ENCODE peak calls at places on chromosome 5, in eight cellular contexts. One of them, this sample, is unnamed.

GRCh38 chr5:78795757-78796156 is 147.2 kb upstream of the LHFPL2 start:
- DNase-seq in cardiac muscle cell: no peak
- DNase-seq in left ventricle myocardium superior: no peak
- DNase-seq in GM04504: no peak
- DNase-seq in NCI-H1417: no peak
- DNase-seq in Peyer's patch: no peak
- DNase-seq in HTR-8/SVneo: no peak
- DNase-seq in dorsolateral prefrontal cortex: no peak
- DNase-seq in this sample: no peak

GRCh38 chr5:140821375-140822280 is at the start of gene PCDHA5:
- DNase-seq in cardiac muscle cell: peak
- DNase-seq in NCI-H1417: no peak
- DNase-seq in HTR-8/SVneo: no peak
- DNase-seq in GM04504: no peak
- DNase-seq in dorsolateral prefrontal cortex: no peak
- DNase-seq in Peyer's patch: no peak
- DNase-seq in left ventricle myocardium superior: peak
- DNase-seq in this sample: no peak

GRCh38 chr5:54329731-54330709 is 19.6 kb upstream of the ARL15 start:
- DNase-seq in HTR-8/SVneo: peak
- DNase-seq in Peyer's patch: no peak
- DNase-seq in left ventricle myocardium superior: no peak
- DNase-seq in dorsolateral prefrontal cortex: no peak
- DNase-seq in NCI-H1417: no peak
- DNase-seq in cardiac muscle cell: peak
- DNase-seq in GM04504: peak
- DNase-seq in this sample: no peak

GRCh38 chr5:42718591-42718990 is 38.0 kb upstream of the CCDC152 start:
- DNase-seq in dorsolateral prefrontal cortex: no peak
- DNase-seq in GM04504: no peak
- DNase-seq in left ventricle myocardium superior: no peak
- DNase-seq in HTR-8/SVneo: no peak
- DNase-seq in NCI-H1417: no peak
- DNase-seq in cardiac muscle cell: peak
- DNase-seq in Peyer's patch: no peak
- DNase-seq in this sample: no peak

GRCh38 chr5:175689147-175689991 is 31.5 kb downstream of the HRH2 start:
- DNase-seq in dorsolateral prefrontal cortex: no peak
- DNase-seq in GM04504: no peak
- DNase-seq in cardiac muscle cell: peak
- DNase-seq in Peyer's patch: peak
- DNase-seq in NCI-H1417: no peak
- DNase-seq in left ventricle myocardium superior: no peak
- DNase-seq in HTR-8/SVneo: no peak
- DNase-seq in this sample: no peak

GRCh38 chr5:91293131-91293530 is 90.0 kb downstream of the ARRDC3 start:
- DNase-seq in cardiac muscle cell: no peak
- DNase-seq in left ventricle myocardium superior: no peak
- DNase-seq in HTR-8/SVneo: peak
- DNase-seq in GM04504: no peak
- DNase-seq in Peyer's patch: no peak
- DNase-seq in dorsolateral prefrontal cortex: no peak
- DNase-seq in NCI-H1417: peak
- DNase-seq in this sample: no peak

GRCh38 chr5:76473676-76474075 is 70.6 kb downstream of the IQGAP2 start:
- DNase-seq in GM04504: no peak
- DNase-seq in cardiac muscle cell: no peak
- DNase-seq in NCI-H1417: no peak
- DNase-seq in left ventricle myocardium superior: no peak
- DNase-seq in HTR-8/SVneo: no peak
- DNase-seq in Peyer's patch: no peak
- DNase-seq in dorsolateral prefrontal cortex: no peak
- DNase-seq in this sample: no peak

GRCh38 chr5:64180661-64181343 is 15.2 kb downstream of the RNF180 start:
- DNase-seq in Peyer's patch: no peak
- DNase-seq in GM04504: no peak
- DNase-seq in cardiac muscle cell: peak
- DNase-seq in left ventricle myocardium superior: no peak
- DNase-seq in dorsolateral prefrontal cortex: no peak
- DNase-seq in HTR-8/SVneo: no peak
- DNase-seq in NCI-H1417: no peak
- DNase-seq in this sample: no peak

GRCh38 chr5:149063017-149063687 is at the start of gene SH3TC2:
- DNase-seq in HTR-8/SVneo: peak
- DNase-seq in left ventricle myocardium superior: peak
- DNase-seq in Peyer's patch: peak
- DNase-seq in dorsolateral prefrontal cortex: peak
- DNase-seq in GM04504: no peak
- DNase-seq in NCI-H1417: no peak
- DNase-seq in cardiac muscle cell: peak
- DNase-seq in this sample: no peak

GRCh38 chr5:55855509-55855908 is 4.4 kb downstream of the IL31RA start:
- DNase-seq in NCI-H1417: no peak
- DNase-seq in GM04504: no peak
- DNase-seq in left ventricle myocardium superior: no peak
- DNase-seq in HTR-8/SVneo: peak
- DNase-seq in cardiac muscle cell: peak
- DNase-seq in Peyer's patch: no peak
- DNase-seq in dorsolateral prefrontal cortex: no peak
- DNase-seq in this sample: no peak

GRCh38 chr5:34598177-34598794 is 57.8 kb upstream of the RAI14 start:
- DNase-seq in HTR-8/SVneo: peak
- DNase-seq in dorsolateral prefrontal cortex: no peak
- DNase-seq in GM04504: peak
- DNase-seq in cardiac muscle cell: peak
- DNase-seq in left ventricle myocardium superior: no peak
- DNase-seq in Peyer's patch: no peak
- DNase-seq in NCI-H1417: peak
- DNase-seq in this sample: no peak

GRCh38 chr5:151772029-151772867 is 494 bp downstream of the G3BP1 start:
- DNase-seq in GM04504: no peak
- DNase-seq in NCI-H1417: peak
- DNase-seq in dorsolateral prefrontal cortex: peak
- DNase-seq in cardiac muscle cell: peak
- DNase-seq in left ventricle myocardium superior: peak
- DNase-seq in Peyer's patch: peak
- DNase-seq in HTR-8/SVneo: no peak
- DNase-seq in this sample: peak

GRCh38 chr5:93611900-93612898 is 29.2 kb downstream of the NR2F1 start:
- DNase-seq in NCI-H1417: peak
- DNase-seq in cardiac muscle cell: no peak
- DNase-seq in GM04504: no peak
- DNase-seq in left ventricle myocardium superior: no peak
- DNase-seq in HTR-8/SVneo: peak
- DNase-seq in dorsolateral prefrontal cortex: no peak
- DNase-seq in Peyer's patch: peak
- DNase-seq in this sample: no peak

GRCh38 chr5:81010636-81011035 is 50.5 kb downstream of the RASGRF2 start:
- DNase-seq in left ventricle myocardium superior: no peak
- DNase-seq in GM04504: no peak
- DNase-seq in Peyer's patch: no peak
- DNase-seq in dorsolateral prefrontal cortex: no peak
- DNase-seq in cardiac muscle cell: no peak
- DNase-seq in NCI-H1417: no peak
- DNase-seq in HTR-8/SVneo: no peak
- DNase-seq in this sample: no peak

GRCh38 chr5:115977988-115978387 is 15.7 kb downstream of the LVRN start:
- DNase-seq in HTR-8/SVneo: peak
- DNase-seq in left ventricle myocardium superior: no peak
- DNase-seq in NCI-H1417: no peak
- DNase-seq in cardiac muscle cell: peak
- DNase-seq in Peyer's patch: no peak
- DNase-seq in dorsolateral prefrontal cortex: no peak
- DNase-seq in GM04504: peak
- DNase-seq in this sample: no peak

GRCh38 chr5:134769206-134769605 is 10.6 kb downstream of the DDX46 start:
- DNase-seq in GM04504: no peak
- DNase-seq in HTR-8/SVneo: no peak
- DNase-seq in left ventricle myocardium superior: no peak
- DNase-seq in dorsolateral prefrontal cortex: no peak
- DNase-seq in Peyer's patch: no peak
- DNase-seq in NCI-H1417: no peak
- DNase-seq in cardiac muscle cell: peak
- DNase-seq in this sample: no peak

GRCh38 chr5:68924490-68925145 is 169.2 kb upstream of the SLC30A5 start:
- DNase-seq in NCI-H1417: no peak
- DNase-seq in HTR-8/SVneo: no peak
- DNase-seq in GM04504: peak
- DNase-seq in left ventricle myocardium superior: no peak
- DNase-seq in dorsolateral prefrontal cortex: no peak
- DNase-seq in Peyer's patch: no peak
- DNase-seq in cardiac muscle cell: peak
- DNase-seq in this sample: no peak

GRCh38 chr5:52757527-52757926 is 30.2 kb upstream of the ITGA1 start:
- DNase-seq in NCI-H1417: no peak
- DNase-seq in GM04504: no peak
- DNase-seq in HTR-8/SVneo: no peak
- DNase-seq in Peyer's patch: no peak
- DNase-seq in cardiac muscle cell: no peak
- DNase-seq in left ventricle myocardium superior: no peak
- DNase-seq in dorsolateral prefrontal cortex: no peak
- DNase-seq in this sample: no peak

GRCh38 chr5:40502045-40502444 is 177.7 kb upstream of the PTGER4 start:
- DNase-seq in dorsolateral prefrontal cortex: no peak
- DNase-seq in cardiac muscle cell: no peak
- DNase-seq in GM04504: no peak
- DNase-seq in HTR-8/SVneo: no peak
- DNase-seq in left ventricle myocardium superior: no peak
- DNase-seq in NCI-H1417: no peak
- DNase-seq in Peyer's patch: no peak
- DNase-seq in this sample: no peak

GRCh38 chr5:368162-369084 is 46.9 kb downstream of the AHRR start:
- DNase-seq in NCI-H1417: no peak
- DNase-seq in HTR-8/SVneo: no peak
- DNase-seq in Peyer's patch: no peak
- DNase-seq in dorsolateral prefrontal cortex: peak
- DNase-seq in GM04504: peak
- DNase-seq in left ventricle myocardium superior: peak
- DNase-seq in cardiac muscle cell: peak
- DNase-seq in this sample: no peak

GRCh38 chr5:463952-464351 is 21.0 kb downstream of the EXOC3 start:
- DNase-seq in dorsolateral prefrontal cortex: no peak
- DNase-seq in cardiac muscle cell: no peak
- DNase-seq in NCI-H1417: no peak
- DNase-seq in GM04504: no peak
- DNase-seq in HTR-8/SVneo: no peak
- DNase-seq in left ventricle myocardium superior: peak
- DNase-seq in Peyer's patch: peak
- DNase-seq in this sample: no peak

GRCh38 chr5:11822598-11822997 is 81.6 kb downstream of the CTNND2 start:
- DNase-seq in NCI-H1417: no peak
- DNase-seq in HTR-8/SVneo: no peak
- DNase-seq in Peyer's patch: no peak
- DNase-seq in cardiac muscle cell: no peak
- DNase-seq in GM04504: no peak
- DNase-seq in dorsolateral prefrontal cortex: no peak
- DNase-seq in left ventricle myocardium superior: no peak
- DNase-seq in this sample: no peak

GRCh38 chr5:172123269-172123692 is 64.7 kb downstream of the STK10 start:
- DNase-seq in GM04504: peak
- DNase-seq in Peyer's patch: no peak
- DNase-seq in dorsolateral prefrontal cortex: peak
- DNase-seq in NCI-H1417: no peak
- DNase-seq in cardiac muscle cell: peak
- DNase-seq in HTR-8/SVneo: peak
- DNase-seq in left ventricle myocardium superior: peak
- DNase-seq in this sample: no peak

GRCh38 chr5:74516217-74516636 is 124.3 kb downstream of the ENC1 start:
- DNase-seq in Peyer's patch: no peak
- DNase-seq in cardiac muscle cell: no peak
- DNase-seq in left ventricle myocardium superior: no peak
- DNase-seq in HTR-8/SVneo: peak
- DNase-seq in NCI-H1417: no peak
- DNase-seq in dorsolateral prefrontal cortex: no peak
- DNase-seq in GM04504: peak
- DNase-seq in this sample: no peak

GRCh38 chr5:111635151-111635945 is 121.6 kb downstream of the NREP start:
- DNase-seq in GM04504: no peak
- DNase-seq in Peyer's patch: no peak
- DNase-seq in NCI-H1417: no peak
- DNase-seq in dorsolateral prefrontal cortex: no peak
- DNase-seq in cardiac muscle cell: peak
- DNase-seq in left ventricle myocardium superior: peak
- DNase-seq in HTR-8/SVneo: no peak
- DNase-seq in this sample: no peak

GRCh38 chr5:142095035-142095434 is 13.5 kb upstream of the NDFIP1 start:
- DNase-seq in GM04504: no peak
- DNase-seq in HTR-8/SVneo: no peak
- DNase-seq in left ventricle myocardium superior: no peak
- DNase-seq in NCI-H1417: no peak
- DNase-seq in Peyer's patch: no peak
- DNase-seq in cardiac muscle cell: no peak
- DNase-seq in dorsolateral prefrontal cortex: no peak
- DNase-seq in this sample: no peak

GRCh38 chr5:73112359-73112758 is 8.0 kb upstream of the TMEM171 start:
- DNase-seq in GM04504: no peak
- DNase-seq in cardiac muscle cell: no peak
- DNase-seq in HTR-8/SVneo: no peak
- DNase-seq in NCI-H1417: no peak
- DNase-seq in dorsolateral prefrontal cortex: no peak
- DNase-seq in left ventricle myocardium superior: no peak
- DNase-seq in Peyer's patch: no peak
- DNase-seq in this sample: no peak

GRCh38 chr5:31638748-31639418 is at the start of gene PDZD2:
- DNase-seq in left ventricle myocardium superior: peak
- DNase-seq in HTR-8/SVneo: peak
- DNase-seq in GM04504: peak
- DNase-seq in NCI-H1417: peak
- DNase-seq in Peyer's patch: peak
- DNase-seq in dorsolateral prefrontal cortex: peak
- DNase-seq in cardiac muscle cell: peak
- DNase-seq in this sample: peak

GRCh38 chr5:156475182-156475830 is 148.3 kb downstream of the SGCD start:
- DNase-seq in NCI-H1417: no peak
- DNase-seq in cardiac muscle cell: no peak
- DNase-seq in GM04504: no peak
- DNase-seq in left ventricle myocardium superior: no peak
- DNase-seq in Peyer's patch: no peak
- DNase-seq in HTR-8/SVneo: no peak
- DNase-seq in dorsolateral prefrontal cortex: no peak
- DNase-seq in this sample: no peak

GRCh38 chr5:5751496-5751895 is 329.0 kb downstream of the ICE1 start:
- DNase-seq in HTR-8/SVneo: no peak
- DNase-seq in NCI-H1417: no peak
- DNase-seq in cardiac muscle cell: no peak
- DNase-seq in GM04504: no peak
- DNase-seq in Peyer's patch: no peak
- DNase-seq in dorsolateral prefrontal cortex: no peak
- DNase-seq in left ventricle myocardium superior: no peak
- DNase-seq in this sample: no peak

GRCh38 chr5:1511651-1512540 is 11.9 kb downstream of the LPCAT1 start:
- DNase-seq in NCI-H1417: no peak
- DNase-seq in left ventricle myocardium superior: peak
- DNase-seq in cardiac muscle cell: peak
- DNase-seq in HTR-8/SVneo: peak
- DNase-seq in Peyer's patch: peak
- DNase-seq in GM04504: peak
- DNase-seq in dorsolateral prefrontal cortex: peak
- DNase-seq in this sample: no peak

GRCh38 chr5:73899055-73899454 is 273.1 kb downstream of the ARHGEF28 start:
- DNase-seq in HTR-8/SVneo: no peak
- DNase-seq in GM04504: no peak
- DNase-seq in Peyer's patch: no peak
- DNase-seq in left ventricle myocardium superior: peak
- DNase-seq in cardiac muscle cell: no peak
- DNase-seq in NCI-H1417: no peak
- DNase-seq in dorsolateral prefrontal cortex: no peak
- DNase-seq in this sample: no peak

GRCh38 chr5:108028411-108028810 is 353.5 kb downstream of the FBXL17 start:
- DNase-seq in NCI-H1417: no peak
- DNase-seq in dorsolateral prefrontal cortex: no peak
- DNase-seq in left ventricle myocardium superior: no peak
- DNase-seq in cardiac muscle cell: peak
- DNase-seq in Peyer's patch: no peak
- DNase-seq in HTR-8/SVneo: no peak
- DNase-seq in GM04504: peak
- DNase-seq in this sample: no peak

GRCh38 chr5:1708592-1709141 is 91.0 kb downstream of the MRPL36 start:
- DNase-seq in dorsolateral prefrontal cortex: no peak
- DNase-seq in left ventricle myocardium superior: no peak
- DNase-seq in GM04504: no peak
- DNase-seq in cardiac muscle cell: no peak
- DNase-seq in HTR-8/SVneo: no peak
- DNase-seq in Peyer's patch: no peak
- DNase-seq in NCI-H1417: no peak
- DNase-seq in this sample: no peak